ENCODE peak calls at places on chromosome 11, in four cellular contexts. One of them, this sample, is unnamed.

GRCh38 chr11:129719037-129719436 is 96.6 kb upstream of the TMEM45B start:
- DNase-seq in HFFc6: no peak
- DNase-seq in stimulated activated CD4-positive, alpha-beta T cell treated with anti-CD3 and anti-CD28 coated beads, Interleukin-12 subunit alpha, Interleukin-12 subunit beta, amount 100 ng/mL, for 4 hours: no peak
- DNase-seq in thoracic aorta: no peak
- DNase-seq in this sample: no peak

GRCh38 chr11:69437001-69437875 is 44.2 kb upstream of the LINC01488 start:
- DNase-seq in stimulated activated CD4-positive, alpha-beta T cell treated with anti-CD3 and anti-CD28 coated beads, Interleukin-12 subunit alpha, Interleukin-12 subunit beta, amount 100 ng/mL, for 4 hours: no peak
- DNase-seq in HFFc6: peak
- DNase-seq in thoracic aorta: no peak
- DNase-seq in this sample: no peak

GRCh38 chr11:45811571-45812290 is 6.8 kb downstream of the SLC35C1 start:
- DNase-seq in stimulated activated CD4-positive, alpha-beta T cell treated with anti-CD3 and anti-CD28 coated beads, Interleukin-12 subunit alpha, Interleukin-12 subunit beta, amount 100 ng/mL, for 4 hours: no peak
- DNase-seq in HFFc6: no peak
- DNase-seq in thoracic aorta: no peak
- DNase-seq in this sample: no peak

GRCh38 chr11:64090811-64091516 is 55.2 kb downstream of the FLRT1 start:
- DNase-seq in HFFc6: no peak
- DNase-seq in thoracic aorta: no peak
- DNase-seq in stimulated activated CD4-positive, alpha-beta T cell treated with anti-CD3 and anti-CD28 coated beads, Interleukin-12 subunit alpha, Interleukin-12 subunit beta, amount 100 ng/mL, for 4 hours: no peak
- DNase-seq in this sample: no peak

GRCh38 chr11:11598243-11598642 is 23.6 kb downstream of the GALNT18 start:
- DNase-seq in thoracic aorta: no peak
- DNase-seq in stimulated activated CD4-positive, alpha-beta T cell treated with anti-CD3 and anti-CD28 coated beads, Interleukin-12 subunit alpha, Interleukin-12 subunit beta, amount 100 ng/mL, for 4 hours: no peak
- DNase-seq in HFFc6: no peak
- DNase-seq in this sample: no peak

GRCh38 chr11:70699294-70700221 is 301.2 kb downstream of the CTTN start:
- DNase-seq in HFFc6: no peak
- DNase-seq in stimulated activated CD4-positive, alpha-beta T cell treated with anti-CD3 and anti-CD28 coated beads, Interleukin-12 subunit alpha, Interleukin-12 subunit beta, amount 100 ng/mL, for 4 hours: no peak
- DNase-seq in thoracic aorta: no peak
- DNase-seq in this sample: no peak

GRCh38 chr11:112613051-112613972 is 347.9 kb upstream of the NCAM1 start:
- DNase-seq in thoracic aorta: no peak
- DNase-seq in stimulated activated CD4-positive, alpha-beta T cell treated with anti-CD3 and anti-CD28 coated beads, Interleukin-12 subunit alpha, Interleukin-12 subunit beta, amount 100 ng/mL, for 4 hours: no peak
- DNase-seq in HFFc6: peak
- DNase-seq in this sample: peak

GRCh38 chr11:298406-299065 is 790 bp downstream of the IFITM5 start:
- DNase-seq in HFFc6: no peak
- DNase-seq in thoracic aorta: no peak
- DNase-seq in stimulated activated CD4-positive, alpha-beta T cell treated with anti-CD3 and anti-CD28 coated beads, Interleukin-12 subunit alpha, Interleukin-12 subunit beta, amount 100 ng/mL, for 4 hours: no peak
- DNase-seq in this sample: no peak

GRCh38 chr11:31827458-31828206 is 16.5 kb upstream of the PAX6 start:
- DNase-seq in stimulated activated CD4-positive, alpha-beta T cell treated with anti-CD3 and anti-CD28 coated beads, Interleukin-12 subunit alpha, Interleukin-12 subunit beta, amount 100 ng/mL, for 4 hours: no peak
- DNase-seq in HFFc6: no peak
- DNase-seq in thoracic aorta: no peak
- DNase-seq in this sample: peak

GRCh38 chr11:78690588-78690987 is 115.9 kb upstream of the NARS2 start:
- DNase-seq in stimulated activated CD4-positive, alpha-beta T cell treated with anti-CD3 and anti-CD28 coated beads, Interleukin-12 subunit alpha, Interleukin-12 subunit beta, amount 100 ng/mL, for 4 hours: no peak
- DNase-seq in thoracic aorta: no peak
- DNase-seq in HFFc6: peak
- DNase-seq in this sample: peak

GRCh38 chr11:35661539-35661938 is 1.0 kb upstream of the TRIM44 start:
- DNase-seq in stimulated activated CD4-positive, alpha-beta T cell treated with anti-CD3 and anti-CD28 coated beads, Interleukin-12 subunit alpha, Interleukin-12 subunit beta, amount 100 ng/mL, for 4 hours: no peak
- DNase-seq in thoracic aorta: no peak
- DNase-seq in HFFc6: no peak
- DNase-seq in this sample: no peak

GRCh38 chr11:118644496-118644895 is 35.0 kb downstream of the TREH start:
- DNase-seq in stimulated activated CD4-positive, alpha-beta T cell treated with anti-CD3 and anti-CD28 coated beads, Interleukin-12 subunit alpha, Interleukin-12 subunit beta, amount 100 ng/mL, for 4 hours: no peak
- DNase-seq in HFFc6: no peak
- DNase-seq in thoracic aorta: no peak
- DNase-seq in this sample: no peak

GRCh38 chr11:64339754-64340408 is at the start of gene CCDC88B:
- DNase-seq in stimulated activated CD4-positive, alpha-beta T cell treated with anti-CD3 and anti-CD28 coated beads, Interleukin-12 subunit alpha, Interleukin-12 subunit beta, amount 100 ng/mL, for 4 hours: peak
- DNase-seq in thoracic aorta: no peak
- DNase-seq in HFFc6: no peak
- DNase-seq in this sample: no peak

This sample was measured in AG08396.